ENCODE peak calls at places on chromosomes 12 and 14, in five cellular contexts. R is uterus, Y is tibial artery, E is esophagus squamous epithelium, W is left ventricle myocardium inferior. A is an unnamed sample.

GRCh38 chr12:64323476-64324225 is 66.9 kb downstream of the C12orf56 start:
- DNase-seq in R (no peak), Y (no peak), E (no peak), W (no peak), A (no peak)

GRCh38 chr14:69620981-69621380 is 9.6 kb downstream of the SUSD6 start:
- DNase-seq in R (no peak), Y (no peak), E (no peak), W (no peak), A (no peak)

GRCh38 chr14:32509632-32510187 is 180.6 kb downstream of the AKAP6 start:
- DNase-seq in R (peak), Y (peak), E (no peak), W (peak), A (no peak)

GRCh38 chr12:103571286-103571685 is 15.8 kb upstream of the STAB2 start:
- DNase-seq in R (no peak), Y (no peak), E (no peak), W (peak), A (peak)

GRCh38 chr14:39154594-39155189 is 15.4 kb downstream of the TRAPPC6B start:
- DNase-seq in R (no peak), Y (no peak), E (no peak), W (no peak), A (no peak)

GRCh38 chr14:71752111-71752738 is 180.0 kb upstream of the RGS6 start:
- DNase-seq in R (no peak), Y (no peak), E (no peak), W (no peak), A (no peak)

GRCh38 chr14:24605435-24606190 is 3.9 kb downstream of the GZMH start:
- DNase-seq in R (no peak), Y (no peak), E (no peak), W (no peak), A (no peak)

GRCh38 chr12:54036620-54037359 is 3.9 kb downstream of the HOXC5 start:
- DNase-seq in R (no peak), Y (peak), E (no peak), W (no peak), A (no peak)

GRCh38 chr12:77681726-77682125 is 149.0 kb upstream of the NAV3 start:
- DNase-seq in R (no peak), Y (no peak), E (no peak), W (no peak), A (no peak)

GRCh38 chr12:123942911-123943648 is 29.6 kb downstream of the CCDC92 start:
- DNase-seq in R (no peak), Y (no peak), E (no peak), W (no peak), A (no peak)

GRCh38 chr12:48183091-48183875 is at the start of gene CCDC184:
- DNase-seq in R (peak), Y (peak), E (no peak), W (peak), A (peak)

GRCh38 chr12:29799591-29799990 is 15.8 kb upstream of the TMTC1 start:
- DNase-seq in R (no peak), Y (no peak), E (no peak), W (no peak), A (no peak)

GRCh38 chr14:93028724-93029076 is 87.0 kb downstream of the ITPK1 start:
- DNase-seq in R (no peak), Y (no peak), E (no peak), W (no peak), A (no peak)

GRCh38 chr12:132710062-132710421 is 600 bp upstream of the PGAM5 start:
- DNase-seq in R (no peak), Y (no peak), E (no peak), W (no peak), A (peak)

GRCh38 chr12:100987552-100988277 is 193.1 kb downstream of the ANO4 start:
- DNase-seq in R (peak), Y (no peak), E (no peak), W (no peak), A (no peak)

GRCh38 chr12:112198120-112198733 is 72.9 kb downstream of the TRAFD1 start:
- DNase-seq in R (peak), Y (no peak), E (no peak), W (no peak), A (peak)

GRCh38 chr12:110065540-110065939 is 17.2 kb upstream of the C12orf76 start:
- DNase-seq in R (no peak), Y (no peak), E (no peak), W (no peak), A (no peak)

GRCh38 chr12:119843100-119843499 is 34.0 kb downstream of the CIT start:
- DNase-seq in R (no peak), Y (no peak), E (no peak), W (no peak), A (no peak)

GRCh38 chr12:132669166-132669879 is 17.8 kb downstream of the POLE start:
- DNase-seq in R (no peak), Y (peak), E (no peak), W (no peak), A (no peak)

GRCh38 chr12:54455760-54456469 is 17.5 kb downstream of the GTSF1 start:
- DNase-seq in R (no peak), Y (no peak), E (no peak), W (no peak), A (no peak)

GRCh38 chr14:61678966-61679365 is 16.3 kb upstream of the HIF1A start:
- DNase-seq in R (no peak), Y (no peak), E (no peak), W (no peak), A (no peak)

GRCh38 chr14:36055681-36056225 is 120.8 kb downstream of the PTCSC3 start:
- DNase-seq in R (no peak), Y (no peak), E (no peak), W (no peak), A (no peak)

GRCh38 chr12:88144037-88144436 is 1.9 kb downstream of the TMTC3 start:
- DNase-seq in R (no peak), Y (no peak), E (no peak), W (no peak), A (no peak)

GRCh38 chr12:113174461-113175384 is 10.6 kb downstream of the DDX54 start:
- DNase-seq in R (peak), Y (peak), E (no peak), W (peak), A (peak)